ENCODE peak calls at places on chromosomes 7 and 10, in nine cellular contexts. R is body of pancreas; U is stimulated activated CD4-positive, alpha-beta T cell treated with anti-CD3 and anti-CD28 coated beads, Interleukin-4, amount 100 ng/mL, for 4 hours; B is non-pigmented ciliary epithelial cell; P is C1 segment of cervical spinal cord; V is LHCN-M2; G is T-helper 9 cell; H is NCI-H2107; M is astrocyte of the spinal cord. S is an unnamed sample.

GRCh38 chr10:11918384-11918783 is 95.2 kb downstream of the PROSER2 start:
- DNase-seq in R (no peak), U (no peak), B (no peak), P (no peak), V (no peak), G (no peak), H (no peak), M (no peak), S (no peak)

GRCh38 chr7:158284121-158284520 is 303.5 kb downstream of the PTPRN2 start:
- DNase-seq in R (no peak), U (no peak), B (no peak), P (no peak), V (no peak), G (no peak), H (no peak), M (no peak), S (no peak)

GRCh38 chr7:123355576-123356195 is 155.9 kb upstream of the SLC13A1 start:
- DNase-seq in R (no peak), U (no peak), B (no peak), P (no peak), V (peak), G (no peak), H (no peak), M (peak), S (peak)

GRCh38 chr7:29877196-29877595 is 70.9 kb downstream of the WIPF3 start:
- DNase-seq in R (no peak), U (no peak), B (no peak), P (no peak), V (peak), G (no peak), H (no peak), M (peak), S (peak)

GRCh38 chr7:130359276-130359857 is 14.8 kb downstream of the CPA5 start:
- DNase-seq in R (no peak), U (no peak), B (no peak), P (no peak), V (no peak), G (no peak), H (no peak), M (no peak), S (no peak)

GRCh38 chr10:132328738-132329137 is 3.3 kb upstream of the LRRC27 start:
- DNase-seq in R (no peak), U (no peak), B (no peak), P (no peak), V (no peak), G (no peak), H (no peak), M (no peak), S (no peak)

GRCh38 chr7:137753067-137753466 is 93.7 kb downstream of the DGKI start:
- DNase-seq in R (no peak), U (no peak), B (no peak), P (no peak), V (no peak), G (no peak), H (no peak), M (no peak), S (no peak)

GRCh38 chr7:132240262-132240661 is 336.0 kb downstream of the PLXNA4 start:
- DNase-seq in R (no peak), U (no peak), B (no peak), P (no peak), V (no peak), G (no peak), H (no peak), M (no peak), S (no peak)

GRCh38 chr7:131254211-131254610 is 73.5 kb upstream of the MKLN1 start:
- DNase-seq in R (no peak), U (no peak), B (no peak), P (no peak), V (no peak), G (no peak), H (no peak), M (peak), S (no peak)

GRCh38 chr10:70843333-70843732 is 27.6 kb downstream of the SGPL1 start:
- DNase-seq in R (no peak), U (no peak), B (no peak), P (no peak), V (no peak), G (no peak), H (no peak), M (no peak), S (no peak)

GRCh38 chr10:116589911-116590310 is 848 bp upstream of the PNLIPRP1 start:
- DNase-seq in R (peak), U (no peak), B (no peak), P (no peak), V (no peak), G (no peak), H (no peak), M (no peak), S (no peak)

GRCh38 chr10:102352066-102352715 is 43.3 kb upstream of the NFKB2 start:
- DNase-seq in R (peak), U (peak), B (no peak), P (peak), V (peak), G (peak), H (no peak), M (peak), S (peak)

GRCh38 chr10:29555091-29555745 is 79.6 kb downstream of the SVIL start:
- DNase-seq in R (no peak), U (no peak), B (no peak), P (no peak), V (peak), G (no peak), H (no peak), M (no peak), S (peak)

GRCh38 chr7:5363729-5364128 is 59.9 kb downstream of the TNRC18 start:
- DNase-seq in R (no peak), U (no peak), B (no peak), P (no peak), V (no peak), G (no peak), H (no peak), M (no peak), S (no peak)

GRCh38 chr10:62019013-62019684 is 117.7 kb downstream of the ARID5B start:
- DNase-seq in R (no peak), U (no peak), B (no peak), P (no peak), V (no peak), G (no peak), H (no peak), M (peak), S (no peak)